ENCODE peak calls at places on chromosome 2, in nine cellular contexts. Y is PC-3; E is trophoblast cell; D is NCI-H2171 treated with DMSO at 0.1 percent for 48 hours; R is activated naive CD4-positive, alpha-beta T cell; F is GM04504; A is thoracic aorta; S is HTR-8/SVneo; B is GM06990. U is an unnamed sample.
A peak's percentile ranks its signal among the peaks of the same experiment; 100 is the strongest.

GRCh38 chr2:105150231-105150630 is 91.3 kb upstream of the GPR45 start:
- DNase-seq in Y (no peak), E (no peak), D (no peak), R (no peak), F (no peak), A (no peak), S (no peak), B (no peak), U (no peak)

GRCh38 chr2:118312963-118313756 is 224.9 kb downstream of the INSIG2 start:
- DNase-seq in Y (no peak), E (no peak), D (peak; percentile 92), R (no peak), F (no peak), A (no peak), S (no peak), B (no peak), U (no peak)

GRCh38 chr2:8456149-8457091 is 225.4 kb upstream of the ID2 start:
- DNase-seq in Y (no peak), E (no peak), D (no peak), R (no peak), F (no peak), A (no peak), S (no peak), B (no peak), U (no peak)

GRCh38 chr2:160680294-160680693 is 186.7 kb upstream of the RBMS1 start:
- DNase-seq in Y (no peak), E (no peak), D (no peak), R (no peak), F (no peak), A (no peak), S (no peak), B (no peak), U (no peak)

GRCh38 chr2:160305081-160305750 is 105.1 kb upstream of the ITGB6 start:
- DNase-seq in Y (no peak), E (peak; percentile 60), D (no peak), R (no peak), F (no peak), A (no peak), S (no peak), B (no peak), U (no peak)

GRCh38 chr2:219566640-219567039 is 4.7 kb downstream of the OBSL1 start:
- DNase-seq in Y (no peak), E (no peak), D (no peak), R (no peak), F (no peak), A (no peak), S (no peak), B (no peak), U (no peak)

GRCh38 chr2:55175254-55176093 is 56.6 kb downstream of the CLHC1 start:
- DNase-seq in Y (peak; percentile 72), E (no peak), D (peak; percentile 90), R (no peak), F (no peak), A (no peak), S (peak; percentile 67), B (no peak), U (no peak)

GRCh38 chr2:45874324-45874723 is 222.8 kb downstream of the PRKCE start:
- DNase-seq in Y (peak; percentile 19), E (no peak), D (peak; percentile 82), R (no peak), F (no peak), A (no peak), S (no peak), B (no peak), U (no peak)

GRCh38 chr2:193778293-193778692 is 1583.6 kb upstream of the TMEFF2 start:
- DNase-seq in Y (no peak), E (no peak), D (no peak), R (no peak), F (no peak), A (no peak), S (no peak), B (no peak), U (no peak)

GRCh38 chr2:99072556-99072955 is 69.0 kb upstream of the C2orf15 start:
- DNase-seq in Y (no peak), E (no peak), D (no peak), R (no peak), F (no peak), A (no peak), S (no peak), B (no peak), U (no peak)

GRCh38 chr2:219946021-219946420 is 318.6 kb downstream of the SLC4A3 start:
- DNase-seq in Y (no peak), E (no peak), D (no peak), R (no peak), F (no peak), A (no peak), S (no peak), B (no peak), U (no peak)

GRCh38 chr2:219570194-219570923 is 980 bp downstream of the OBSL1 start:
- DNase-seq in Y (peak; percentile 47), E (no peak), D (peak; percentile 10), R (no peak), F (no peak), A (no peak), S (no peak), B (no peak), U (no peak)

GRCh38 chr2:190216829-190217228 is 102.8 kb downstream of the HIBCH start:
- DNase-seq in Y (no peak), E (no peak), D (peak; percentile 59), R (no peak), F (no peak), A (no peak), S (no peak), B (peak; percentile 16), U (no peak)

GRCh38 chr2:70089220-70089945 is 2.1 kb downstream of the PCBP1 start:
- DNase-seq in Y (peak; percentile 23), E (no peak), D (peak; percentile 66), R (no peak), F (no peak), A (no peak), S (no peak), B (peak; percentile 47), U (no peak)

GRCh38 chr2:207230261-207231105 is 64.7 kb upstream of the KLF7 start:
- DNase-seq in Y (peak; percentile 60), E (no peak), D (peak; percentile 30), R (no peak), F (no peak), A (no peak), S (no peak), B (no peak), U (no peak)

GRCh38 chr2:26401739-26402541 is at the start of gene DRC1:
- DNase-seq in Y (no peak), E (peak; percentile 69), D (peak; percentile 68), R (no peak), F (peak; percentile 56), A (peak; percentile 16), S (peak; percentile 80), B (peak; percentile 23), U (peak; percentile 5)

GRCh38 chr2:27831279-27832050 is 58.7 kb downstream of the RBKS start:
- DNase-seq in Y (no peak), E (no peak), D (no peak), R (no peak), F (no peak), A (no peak), S (no peak), B (no peak), U (no peak)

GRCh38 chr2:159065313-159065712 is 96.9 kb downstream of the TANC1 start:
- DNase-seq in Y (no peak), E (no peak), D (no peak), R (no peak), F (no peak), A (no peak), S (no peak), B (no peak), U (no peak)